ENCODE peak calls at places on chromosomes 16 and 17, in eight cellular contexts. I is A549; F is activated T-cell treated with anti-CD3 and anti-CD28 coated beads, Interleukin-2, amount 50 U/mL, for 4 hours; O is activated CD8-positive, alpha-beta memory T cell treated with anti-CD3 and anti-CD28 coated beads, Interleukin-2, amount 10 ng/mL, durations not matched to agents 7 days and 5 days; U is activated naive CD4-positive, alpha-beta T cell treated with anti-CD3 and anti-CD28 coated beads, Interleukin-2, amount 50 U/mL, for 72 hours; K is aorta; N is thoracic aorta; S is T-helper 17 cell. J is an unnamed sample.

GRCh38 chr16:85254921-85255320 is 142.6 kb upstream of the CIBAR2 start:
- ATAC-seq in I (no peak), F (no peak), O (no peak), U (no peak), K (no peak), N (no peak), S (no peak), J (no peak)

GRCh38 chr17:57335195-57335792 is 79.0 kb downstream of the MSI2 start:
- ATAC-seq in I (no peak), F (no peak), O (no peak), U (no peak), K (no peak), N (no peak), S (no peak), J (no peak)

GRCh38 chr16:13063457-13063856 is 162.1 kb downstream of the SHISA9 start:
- ATAC-seq in I (no peak), F (no peak), O (no peak), U (no peak), K (no peak), N (no peak), S (no peak), J (no peak)

GRCh38 chr16:28572659-28573510 is 19.2 kb downstream of the SGF29 start:
- ATAC-seq in I (no peak), F (no peak), O (no peak), U (no peak), K (peak), N (no peak), S (no peak), J (no peak)

GRCh38 chr17:6040473-6040872 is 29.7 kb upstream of the WSCD1 start:
- ATAC-seq in I (no peak), F (no peak), O (no peak), U (no peak), K (no peak), N (no peak), S (no peak), J (no peak)

GRCh38 chr16:12337776-12338655 is 361.5 kb downstream of the SNX29 start:
- ATAC-seq in I (no peak), F (no peak), O (no peak), U (no peak), K (no peak), N (no peak), S (no peak), J (no peak)

GRCh38 chr16:593406-593805 is 3.5 kb downstream of the RAB40C start:
- ATAC-seq in I (no peak), F (no peak), O (no peak), U (no peak), K (no peak), N (no peak), S (no peak), J (no peak)

GRCh38 chr16:23031508-23032098 is 117.6 kb downstream of the USP31 start:
- ATAC-seq in I (no peak), F (no peak), O (no peak), U (no peak), K (no peak), N (no peak), S (no peak), J (no peak)

GRCh38 chr16:8622315-8622656 is 788 bp downstream of the METTL22 start:
- ATAC-seq in I (peak), F (no peak), O (peak), U (no peak), K (no peak), N (no peak), S (no peak), J (no peak)

GRCh38 chr16:23080329-23080728 is 68.9 kb downstream of the USP31 start:
- ATAC-seq in I (no peak), F (no peak), O (no peak), U (no peak), K (no peak), N (no peak), S (no peak), J (no peak)

GRCh38 chr17:80676096-80676466 is 131.4 kb downstream of the RPTOR start:
- ATAC-seq in I (no peak), F (no peak), O (no peak), U (no peak), K (no peak), N (no peak), S (no peak), J (no peak)

GRCh38 chr16:66853261-66854139 is 9.3 kb downstream of the CA7 start:
- ATAC-seq in I (no peak), F (no peak), O (no peak), U (no peak), K (no peak), N (no peak), S (no peak), J (no peak)

GRCh38 chr16:30887927-30888326 is 6.0 kb downstream of the BCL7C start:
- ATAC-seq in I (no peak), F (no peak), O (no peak), U (no peak), K (no peak), N (no peak), S (no peak), J (no peak)

GRCh38 chr17:7079581-7080444 is at the start of gene CLEC10A:
- ATAC-seq in I (no peak), F (no peak), O (no peak), U (no peak), K (peak), N (no peak), S (no peak), J (no peak)

GRCh38 chr16:79175286-79176057 is 425.1 kb downstream of the MAF start:
- ATAC-seq in I (no peak), F (peak), O (no peak), U (peak), K (no peak), N (no peak), S (no peak), J (no peak)

GRCh38 chr16:10541396-10541795 is 39.0 kb downstream of the EMP2 start:
- ATAC-seq in I (no peak), F (no peak), O (no peak), U (no peak), K (no peak), N (no peak), S (no peak), J (no peak)